ENCODE peak calls at places on chromosomes 1 and 21, in six cellular contexts. G, P, F, U, Z and L are unnamed samples.

GRCh38 chr1:154837679-154838171 is 32.4 kb downstream of the KCNN3 start:
- DNase-seq in G (peak; percentile 78), P (no peak), F (no peak), U (no peak), Z (peak; percentile 96), L (no peak)

GRCh38 chr1:153364766-153365678 is 7.4 kb downstream of the S100A9 start:
- DNase-seq in G (no peak), P (peak; percentile 56), F (no peak), U (no peak), Z (no peak), L (no peak)

GRCh38 chr1:84303154-84303830 is 1.8 kb downstream of the SAMD13 start:
- DNase-seq in G (no peak), P (no peak), F (no peak), U (no peak), Z (no peak), L (no peak)

GRCh38 chr1:167491586-167492408 is 26.5 kb downstream of the CD247 start:
- DNase-seq in G (no peak), P (no peak), F (no peak), U (no peak), Z (peak; percentile 47), L (no peak)

GRCh38 chr1:89489037-89489729 is 35.4 kb upstream of the LRRC8B start:
- DNase-seq in G (no peak), P (no peak), F (no peak), U (no peak), Z (no peak), L (no peak)

GRCh38 chr21:37339527-37339889 is 27.1 kb upstream of the DYRK1A start:
- DNase-seq in G (no peak), P (no peak), F (no peak), U (no peak), Z (no peak), L (no peak)

GRCh38 chr1:94783342-94784264 is 36.6 kb upstream of the SLC44A3 start:
- DNase-seq in G (no peak), P (no peak), F (no peak), U (peak; percentile 33), Z (peak; percentile 34), L (peak; percentile 52)

GRCh38 chr1:72326494-72326893 is 44.2 kb upstream of the NEGR1 start:
- DNase-seq in G (no peak), P (no peak), F (no peak), U (no peak), Z (no peak), L (no peak)

GRCh38 chr21:44895859-44896258 is 22.4 kb upstream of the PTTG1IP start:
- DNase-seq in G (peak; percentile 12), P (no peak), F (no peak), U (peak; percentile 4), Z (no peak), L (no peak)

GRCh38 chr1:40182956-40183710 is 21.9 kb downstream of the RLF start:
- DNase-seq in G (no peak), P (no peak), F (no peak), U (no peak), Z (no peak), L (no peak)

GRCh38 chr1:200912737-200913407 is 18.2 kb downstream of the INAVA start:
- DNase-seq in G (no peak), P (no peak), F (no peak), U (peak; percentile 28), Z (no peak), L (no peak)

GRCh38 chr1:183734600-183735036 is 70.3 kb upstream of the RGL1 start:
- DNase-seq in G (peak; percentile 29), P (peak; percentile 74), F (no peak), U (no peak), Z (no peak), L (no peak)

GRCh38 chr1:15696956-15697521 is 12.9 kb downstream of the PLEKHM2 start:
- DNase-seq in G (no peak), P (no peak), F (no peak), U (peak; percentile 25), Z (no peak), L (no peak)